ENCODE peak calls at places on chromosome 14, in ten cellular contexts. V is MG63; J is astrocyte of the cerebellum; H is right cardiac atrium; E is HAP-1; N is H1; R is fibroblast of pulmonary artery; W is lung; Z is CD8-positive, alpha-beta memory T cell; B is aorta. G is an unnamed sample.

GRCh38 chr14:42499137-42499536 is 892.5 kb downstream of the LRFN5 start:
- DNase-seq in V (no peak), J (no peak), H (no peak), E (no peak), N (no peak), R (no peak), W (no peak), Z (no peak), B (no peak), G (no peak)

GRCh38 chr14:101547961-101548669 is 13.2 kb upstream of the DIO3 start:
- DNase-seq in V (no peak), J (no peak), H (no peak), E (no peak), N (no peak), R (no peak), W (no peak), Z (no peak), B (no peak), G (no peak)

GRCh38 chr14:100078997-100079561 is 13.9 kb downstream of the EVL start:
- DNase-seq in V (peak), J (peak), H (no peak), E (no peak), N (peak), R (peak), W (no peak), Z (peak), B (no peak), G (peak)

GRCh38 chr14:39614292-39614923 is 182.2 kb upstream of the FBXO33 start:
- DNase-seq in V (no peak), J (no peak), H (no peak), E (no peak), N (no peak), R (no peak), W (no peak), Z (no peak), B (no peak), G (no peak)

GRCh38 chr14:27175489-27175888 is 577.7 kb upstream of the NOVA1 start:
- DNase-seq in V (no peak), J (no peak), H (no peak), E (no peak), N (no peak), R (no peak), W (no peak), Z (no peak), B (no peak), G (no peak)

GRCh38 chr14:67446371-67447032 is 34.5 kb upstream of the PLEK2 start:
- DNase-seq in V (peak), J (no peak), H (no peak), E (no peak), N (no peak), R (no peak), W (no peak), Z (no peak), B (peak), G (no peak)

GRCh38 chr14:22296088-22296487 is 292.9 kb downstream of the DAD1 start:
- DNase-seq in V (no peak), J (no peak), H (no peak), E (no peak), N (no peak), R (no peak), W (no peak), Z (no peak), B (no peak), G (no peak)

GRCh38 chr14:74531467-74531866 is 37.9 kb downstream of the ISCA2 start:
- DNase-seq in V (peak), J (no peak), H (peak), E (no peak), N (peak), R (peak), W (peak), Z (no peak), B (no peak), G (no peak)

GRCh38 chr14:68486033-68486732 is 306.7 kb downstream of the ZFP36L1 start:
- DNase-seq in V (no peak), J (no peak), H (no peak), E (no peak), N (no peak), R (no peak), W (no peak), Z (no peak), B (no peak), G (no peak)

GRCh38 chr14:64841121-64841611 is 38.5 kb downstream of the SPTB start:
- DNase-seq in V (peak), J (peak), H (no peak), E (no peak), N (no peak), R (peak), W (no peak), Z (no peak), B (no peak), G (no peak)

GRCh38 chr14:22846811-22847307 is 10.5 kb downstream of the MMP14 start:
- DNase-seq in V (no peak), J (no peak), H (no peak), E (no peak), N (no peak), R (no peak), W (no peak), Z (no peak), B (peak), G (no peak)

GRCh38 chr14:106843951-106844483 is 1317.6 kb downstream of the TMEM121 start:
- DNase-seq in V (peak), J (no peak), H (no peak), E (no peak), N (no peak), R (no peak), W (peak), Z (no peak), B (no peak), G (peak)

GRCh38 chr14:87397499-87397898 is 595.5 kb downstream of the GALC start:
- DNase-seq in V (no peak), J (no peak), H (no peak), E (no peak), N (no peak), R (no peak), W (no peak), Z (no peak), B (no peak), G (no peak)

GRCh38 chr14:84785997-84786396 is 743.9 kb upstream of the FLRT2 start:
- DNase-seq in V (no peak), J (no peak), H (no peak), E (no peak), N (no peak), R (peak), W (no peak), Z (no peak), B (no peak), G (no peak)

GRCh38 chr14:99518441-99519346 is 37.5 kb downstream of the CCNK start:
- DNase-seq in V (peak), J (no peak), H (peak), E (peak), N (peak), R (peak), W (peak), Z (peak), B (peak), G (peak)

GRCh38 chr14:92938235-92938875 is 15.4 kb downstream of the CHGA start:
- DNase-seq in V (no peak), J (no peak), H (no peak), E (no peak), N (no peak), R (no peak), W (no peak), Z (no peak), B (no peak), G (no peak)

GRCh38 chr14:58919262-58919661 is 269.2 kb upstream of the DAAM1 start:
- DNase-seq in V (no peak), J (no peak), H (no peak), E (no peak), N (no peak), R (no peak), W (no peak), Z (no peak), B (no peak), G (no peak)

GRCh38 chr14:57390806-57391562 is 598 bp downstream of the NAA30 start:
- DNase-seq in V (peak), J (no peak), H (peak), E (no peak), N (peak), R (no peak), W (no peak), Z (no peak), B (peak), G (no peak)

GRCh38 chr14:70515796-70516195 is 19.0 kb downstream of the ADAM20 start:
- DNase-seq in V (no peak), J (no peak), H (no peak), E (no peak), N (no peak), R (no peak), W (no peak), Z (no peak), B (no peak), G (peak)

DNA sequence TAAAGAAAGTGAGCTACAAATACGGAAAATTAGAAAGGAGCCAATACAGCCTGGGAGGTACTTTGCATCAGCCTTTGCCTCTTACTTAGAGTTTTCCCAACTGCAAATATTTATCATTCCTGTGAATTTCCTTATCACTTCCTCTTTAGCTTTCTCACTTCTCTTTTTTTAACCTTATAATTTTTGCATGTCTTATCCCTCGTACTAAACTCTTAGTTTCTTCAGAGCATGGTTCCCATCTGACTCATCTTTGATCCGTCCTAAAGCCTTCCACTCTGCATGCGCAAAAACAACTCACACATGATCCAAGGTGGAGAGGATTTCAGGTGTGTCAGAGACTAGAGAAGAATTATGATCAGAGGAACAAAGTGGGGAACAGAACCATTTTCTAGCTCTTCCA is 9.6 kb upstream of the SNAPC1 start:
- DNase-seq in V (no peak), J (no peak), H (no peak), E (no peak), N (no peak), R (peak), W (no peak), Z (no peak), B (no peak), G (no peak)
- H3K4me3 ChIP-seq in V (no peak), J (no peak), H (no peak), E (no peak), N (no peak), R (no peak), W (no peak), Z (no peak), B (no peak), G (no peak)

GRCh38 chr14:34007902-34008301 is 57.0 kb upstream of the EGLN3 start:
- DNase-seq in V (no peak), J (no peak), H (no peak), E (no peak), N (no peak), R (no peak), W (no peak), Z (no peak), B (no peak), G (no peak)
- H3K4me3 ChIP-seq in V (no peak), J (no peak), H (no peak), E (no peak), N (no peak), R (no peak), W (no peak), Z (no peak), B (no peak), G (no peak)

GRCh38 chr14:51398898-51399297 is 158.9 kb downstream of the TMX1 start:
- DNase-seq in V (peak), J (no peak), H (peak), E (no peak), N (no peak), R (peak), W (no peak), Z (no peak), B (no peak), G (no peak)

GRCh38 chr14:51396222-51396815 is 156.3 kb downstream of the TMX1 start:
- DNase-seq in V (peak), J (peak), H (no peak), E (no peak), N (no peak), R (peak), W (no peak), Z (no peak), B (no peak), G (no peak)

GRCh38 chr14:51394804-51395203 is 154.8 kb downstream of the TMX1 start:
- DNase-seq in V (no peak), J (no peak), H (no peak), E (no peak), N (no peak), R (no peak), W (no peak), Z (no peak), B (no peak), G (no peak)

GRCh38 chr14:51394391-51394790 is 154.3 kb downstream of the TMX1 start:
- DNase-seq in V (no peak), J (no peak), H (no peak), E (no peak), N (no peak), R (no peak), W (no peak), Z (no peak), B (no peak), G (no peak)

GRCh38 chr14:51395361-51395849 is 155.4 kb downstream of the TMX1 start:
- DNase-seq in V (peak), J (peak), H (peak), E (peak), N (peak), R (peak), W (no peak), Z (no peak), B (no peak), G (no peak)
- H3K4me3 ChIP-seq in V (no peak), J (no peak), H (no peak), E (no peak), N (no peak), R (no peak), W (no peak), Z (no peak), B (no peak), G (no peak)

GRCh38 chr14:60650382-60650961 is 1.2 kb upstream of the SIX1 start:
- DNase-seq in V (no peak), J (no peak), H (no peak), E (no peak), N (no peak), R (no peak), W (no peak), Z (no peak), B (no peak), G (no peak)
- H3K4me3 ChIP-seq in V (peak), J (no peak), H (no peak), E (peak), N (peak), R (no peak), W (no peak), Z (no peak), B (no peak), G (no peak)

GRCh38 chr14:90402009-90402408 is 5.2 kb downstream of the CALM1 start:
- DNase-seq in V (no peak), J (no peak), H (no peak), E (no peak), N (no peak), R (no peak), W (no peak), Z (no peak), B (no peak), G (no peak)

GRCh38 chr14:90400904-90401561 is 4.2 kb downstream of the CALM1 start:
- DNase-seq in V (no peak), J (no peak), H (no peak), E (peak), N (no peak), R (no peak), W (no peak), Z (no peak), B (no peak), G (no peak)

GRCh38 chr14:90405101-90405500 is 8.3 kb downstream of the CALM1 start:
- DNase-seq in V (no peak), J (no peak), H (no peak), E (no peak), N (no peak), R (no peak), W (no peak), Z (no peak), B (no peak), G (no peak)

GRCh38 chr14:90405755-90406154 is 8.9 kb downstream of the CALM1 start:
- DNase-seq in V (no peak), J (no peak), H (no peak), E (no peak), N (no peak), R (no peak), W (no peak), Z (no peak), B (no peak), G (no peak)

DNA sequence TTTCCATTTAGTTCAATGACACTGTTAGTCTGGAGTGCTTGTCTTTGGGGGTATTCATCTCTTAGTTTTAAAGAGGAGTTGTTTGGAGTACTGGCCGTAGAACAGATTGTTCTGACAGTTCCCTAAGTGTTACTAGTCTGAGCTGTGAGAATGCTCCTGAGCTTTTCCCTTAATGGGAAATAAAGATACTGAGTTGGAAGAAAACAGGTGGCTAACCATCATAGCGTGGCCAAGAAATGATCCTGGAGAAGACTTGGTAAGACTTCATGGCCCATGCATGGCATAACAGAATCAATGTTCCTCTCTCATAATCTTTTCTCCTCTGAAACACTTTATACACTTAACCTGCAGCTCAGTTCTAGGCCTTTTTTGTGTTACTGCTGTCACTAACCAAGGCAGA is 6.2 kb downstream of the CALM1 start:
- DNase-seq in V (no peak), J (no peak), H (no peak), E (no peak), N (no peak), R (no peak), W (no peak), Z (no peak), B (no peak), G (no peak)
- H3K4me3 ChIP-seq in V (no peak), J (no peak), H (no peak), E (no peak), N (no peak), R (no peak), W (no peak), Z (no peak), B (no peak), G (no peak)

GRCh38 chr14:103205541-103205906 is 82.3 kb downstream of the TNFAIP2 start:
- DNase-seq in V (no peak), J (no peak), H (no peak), E (no peak), N (no peak), R (no peak), W (no peak), Z (no peak), B (peak), G (no peak)

GRCh38 chr14:103207038-103207403 is 83.8 kb downstream of the TNFAIP2 start:
- DNase-seq in V (peak), J (no peak), H (peak), E (no peak), N (peak), R (peak), W (peak), Z (no peak), B (peak), G (no peak)

GRCh38 chr14:103207404-103208072 is 84.3 kb downstream of the TNFAIP2 start:
- DNase-seq in V (peak), J (no peak), H (peak), E (no peak), N (no peak), R (peak), W (no peak), Z (no peak), B (peak), G (no peak)

GRCh38 chr14:103204852-103205540 is 81.7 kb downstream of the TNFAIP2 start:
- DNase-seq in V (no peak), J (no peak), H (no peak), E (no peak), N (no peak), R (peak), W (no peak), Z (no peak), B (peak), G (no peak)

DNA sequence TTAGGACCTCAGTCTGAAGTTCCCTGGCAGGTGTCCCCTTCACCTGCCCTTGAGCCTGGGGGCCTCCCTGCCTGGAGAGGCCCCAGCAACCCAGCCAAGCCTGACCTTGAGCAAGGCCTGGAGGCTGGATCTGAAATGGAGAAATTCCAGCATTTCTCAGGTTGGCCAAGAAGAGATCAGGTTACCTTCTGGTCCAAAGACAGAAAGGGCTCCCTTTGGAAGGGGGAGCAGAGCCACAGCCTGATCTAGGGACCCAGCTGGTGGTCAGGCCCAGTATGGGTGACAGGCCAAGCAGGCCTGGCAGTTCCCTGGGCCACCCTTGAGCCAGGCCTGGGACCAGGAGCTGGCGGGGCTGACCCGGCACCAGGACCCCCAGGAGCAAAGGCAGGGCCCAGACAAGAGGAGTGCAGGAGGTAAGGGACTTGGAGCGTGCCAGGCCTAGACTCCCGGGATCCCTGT is 82.8 kb downstream of the TNFAIP2 start:
- DNase-seq in V (no peak), J (no peak), H (no peak), E (no peak), N (no peak), R (no peak), W (no peak), Z (no peak), B (peak), G (no peak)
- H3K4me3 ChIP-seq in V (peak), J (no peak), H (no peak), E (no peak), N (no peak), R (no peak), W (no peak), Z (no peak), B (no peak), G (no peak)

GRCh38 chr14:104933721-104934379 is 9.2 kb downstream of the PLD4 start:
- DNase-seq in V (no peak), J (no peak), H (no peak), E (no peak), N (no peak), R (no peak), W (no peak), Z (no peak), B (peak), G (no peak)
- H3K4me3 ChIP-seq in V (no peak), J (no peak), H (peak), E (no peak), N (peak), R (no peak), W (no peak), Z (no peak), B (no peak), G (no peak)

DNA sequence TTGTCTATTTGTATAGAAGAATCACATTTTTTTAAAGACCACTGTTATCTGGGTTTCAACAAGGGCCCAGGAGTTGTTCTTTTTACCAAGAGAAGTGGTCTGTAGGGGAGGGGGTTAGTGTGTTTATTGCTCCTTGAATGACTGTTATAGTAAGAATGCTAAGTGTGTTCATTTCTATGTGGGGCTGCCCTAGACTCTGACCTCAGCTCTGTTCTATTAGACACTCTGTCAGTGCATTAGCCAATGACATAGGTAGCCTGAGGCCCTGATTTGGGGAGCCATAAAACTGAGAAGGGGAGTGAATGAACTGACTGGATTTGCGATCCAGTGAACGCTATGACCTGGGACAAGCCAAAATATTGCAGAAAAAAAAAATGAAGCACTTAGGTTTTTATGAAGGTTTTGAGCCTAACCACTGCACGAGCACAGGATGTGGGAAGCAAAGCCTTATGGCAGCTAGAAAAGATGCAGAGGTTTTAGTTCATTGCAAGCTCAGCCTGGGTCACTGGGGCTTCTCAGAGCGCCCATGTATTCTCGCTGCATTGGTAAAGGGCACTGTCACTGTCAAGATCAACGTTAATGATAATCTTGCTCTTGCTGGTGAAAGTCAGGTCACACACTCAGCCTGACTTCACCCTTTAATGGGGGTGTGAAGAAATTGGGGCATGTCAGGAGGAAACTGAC is 63.8 kb downstream of the PRKCH start:
- DNase-seq in V (no peak), J (no peak), H (no peak), E (no peak), N (no peak), R (no peak), W (no peak), Z (peak), B (no peak), G (peak)
- H3K4me3 ChIP-seq in V (no peak), J (no peak), H (no peak), E (no peak), N (no peak), R (no peak), W (no peak), Z (peak), B (no peak), G (peak)

GRCh38 chr14:80692903-80693302 is 248.6 kb downstream of the CEP128 start:
- DNase-seq in V (no peak), J (no peak), H (no peak), E (no peak), N (no peak), R (no peak), W (no peak), Z (no peak), B (no peak), G (no peak)
- H3K4me3 ChIP-seq in V (no peak), J (no peak), H (no peak), E (no peak), N (no peak), R (no peak), W (no peak), Z (no peak), B (no peak), G (no peak)

GRCh38 chr14:49691031-49691430 is 1.9 kb upstream of the KLHDC1 start:
- DNase-seq in V (no peak), J (no peak), H (no peak), E (no peak), N (no peak), R (no peak), W (no peak), Z (no peak), B (no peak), G (no peak)
- H3K4me3 ChIP-seq in V (no peak), J (no peak), H (no peak), E (no peak), N (peak), R (no peak), W (no peak), Z (no peak), B (no peak), G (no peak)